ENCODE peak calls at places on chromosomes 7 and 10, in six cellular contexts. One of them, this sample, is unnamed.

GRCh38 chr7:73738220-73738611 is 386 bp downstream of the ABHD11 start:
- DNase-seq in mammary epithelial cell: no peak
- DNase-seq in adipocyte: peak
- DNase-seq in foreskin fibroblast: peak
- DNase-seq in adrenal gland: peak
- DNase-seq in Karpas-422: peak
- DNase-seq in this sample: no peak

GRCh38 chr7:23093546-23093945 is 12.0 kb upstream of the KLHL7 start:
- DNase-seq in mammary epithelial cell: peak
- DNase-seq in adipocyte: peak
- DNase-seq in foreskin fibroblast: peak
- DNase-seq in adrenal gland: no peak
- DNase-seq in Karpas-422: no peak
- DNase-seq in this sample: peak

GRCh38 chr10:95408148-95408930 is 117.5 kb upstream of the PDLIM1 start:
- DNase-seq in mammary epithelial cell: no peak
- DNase-seq in adipocyte: no peak
- DNase-seq in foreskin fibroblast: no peak
- DNase-seq in adrenal gland: peak
- DNase-seq in Karpas-422: no peak
- DNase-seq in this sample: no peak

GRCh38 chr10:126088144-126088543 is 191.8 kb downstream of the FANK1 start:
- DNase-seq in mammary epithelial cell: no peak
- DNase-seq in adipocyte: no peak
- DNase-seq in foreskin fibroblast: peak
- DNase-seq in adrenal gland: no peak
- DNase-seq in Karpas-422: no peak
- DNase-seq in this sample: no peak

GRCh38 chr7:14021069-14021468 is 31.6 kb upstream of the ETV1 start:
- DNase-seq in mammary epithelial cell: peak
- DNase-seq in adipocyte: peak
- DNase-seq in foreskin fibroblast: peak
- DNase-seq in adrenal gland: no peak
- DNase-seq in Karpas-422: no peak
- DNase-seq in this sample: peak

GRCh38 chr10:95388539-95388938 is 97.7 kb upstream of the PDLIM1 start:
- DNase-seq in mammary epithelial cell: no peak
- DNase-seq in adipocyte: no peak
- DNase-seq in foreskin fibroblast: no peak
- DNase-seq in adrenal gland: peak
- DNase-seq in Karpas-422: no peak
- DNase-seq in this sample: no peak

GRCh38 chr7:101363734-101364374 is 1.2 kb downstream of the COL26A1 start:
- DNase-seq in mammary epithelial cell: peak
- DNase-seq in adipocyte: peak
- DNase-seq in foreskin fibroblast: peak
- DNase-seq in adrenal gland: peak
- DNase-seq in Karpas-422: peak
- DNase-seq in this sample: no peak

GRCh38 chr10:49761789-49762565 is at the start of gene OGDHL:
- DNase-seq in mammary epithelial cell: peak
- DNase-seq in adipocyte: peak
- DNase-seq in foreskin fibroblast: peak
- DNase-seq in adrenal gland: peak
- DNase-seq in Karpas-422: peak
- DNase-seq in this sample: no peak

GRCh38 chr7:36658603-36659516 is 65.4 kb downstream of the AOAH start:
- DNase-seq in mammary epithelial cell: peak
- DNase-seq in adipocyte: peak
- DNase-seq in foreskin fibroblast: peak
- DNase-seq in adrenal gland: no peak
- DNase-seq in Karpas-422: no peak
- DNase-seq in this sample: peak

GRCh38 chr10:58756126-58756525 is 243.5 kb downstream of the BICC1 start:
- DNase-seq in mammary epithelial cell: no peak
- DNase-seq in adipocyte: peak
- DNase-seq in foreskin fibroblast: peak
- DNase-seq in adrenal gland: no peak
- DNase-seq in Karpas-422: no peak
- DNase-seq in this sample: no peak

GRCh38 chr7:4659551-4660286 is 22.4 kb upstream of the FOXK1 start:
- DNase-seq in mammary epithelial cell: no peak
- DNase-seq in adipocyte: peak
- DNase-seq in foreskin fibroblast: no peak
- DNase-seq in adrenal gland: no peak
- DNase-seq in Karpas-422: peak
- DNase-seq in this sample: no peak

GRCh38 chr10:12697741-12698140 is 303.8 kb downstream of the CCDC3 start:
- DNase-seq in mammary epithelial cell: no peak
- DNase-seq in adipocyte: no peak
- DNase-seq in foreskin fibroblast: no peak
- DNase-seq in adrenal gland: no peak
- DNase-seq in Karpas-422: no peak
- DNase-seq in this sample: no peak

GRCh38 chr10:6089334-6090219 is 743 bp downstream of the RBM17 start:
- DNase-seq in mammary epithelial cell: peak
- DNase-seq in adipocyte: peak
- DNase-seq in foreskin fibroblast: peak
- DNase-seq in adrenal gland: peak
- DNase-seq in Karpas-422: peak
- DNase-seq in this sample: no peak

GRCh38 chr7:66847879-66848810 is 72.9 kb upstream of the TMEM248 start:
- DNase-seq in mammary epithelial cell: peak
- DNase-seq in adipocyte: peak
- DNase-seq in foreskin fibroblast: peak
- DNase-seq in adrenal gland: no peak
- DNase-seq in Karpas-422: peak
- DNase-seq in this sample: peak

GRCh38 chr7:106840342-106840741 is 24.7 kb upstream of the PIK3CG start:
- DNase-seq in mammary epithelial cell: peak
- DNase-seq in adipocyte: peak
- DNase-seq in foreskin fibroblast: peak
- DNase-seq in adrenal gland: no peak
- DNase-seq in Karpas-422: peak
- DNase-seq in this sample: peak

GRCh38 chr7:45188736-45189135 is 31.1 kb downstream of the RAMP3 start:
- DNase-seq in mammary epithelial cell: no peak
- DNase-seq in adipocyte: no peak
- DNase-seq in foreskin fibroblast: no peak
- DNase-seq in adrenal gland: no peak
- DNase-seq in Karpas-422: no peak
- DNase-seq in this sample: no peak

GRCh38 chr10:35130588-35131146 is 4.0 kb downstream of the CREM start:
- DNase-seq in mammary epithelial cell: no peak
- DNase-seq in adipocyte: no peak
- DNase-seq in foreskin fibroblast: no peak
- DNase-seq in adrenal gland: no peak
- DNase-seq in Karpas-422: peak
- DNase-seq in this sample: no peak

GRCh38 chr10:70714961-70715360 is 42.7 kb downstream of the ADAMTS14 start:
- DNase-seq in mammary epithelial cell: no peak
- DNase-seq in adipocyte: no peak
- DNase-seq in foreskin fibroblast: peak
- DNase-seq in adrenal gland: no peak
- DNase-seq in Karpas-422: no peak
- DNase-seq in this sample: no peak

GRCh38 chr10:109866168-109866994 is 56.9 kb downstream of the XPNPEP1 start:
- DNase-seq in mammary epithelial cell: no peak
- DNase-seq in adipocyte: peak
- DNase-seq in foreskin fibroblast: peak
- DNase-seq in adrenal gland: peak
- DNase-seq in Karpas-422: no peak
- DNase-seq in this sample: no peak

GRCh38 chr7:38584443-38585210 is 46.5 kb downstream of the AMPH start:
- DNase-seq in mammary epithelial cell: peak
- DNase-seq in adipocyte: peak
- DNase-seq in foreskin fibroblast: peak
- DNase-seq in adrenal gland: no peak
- DNase-seq in Karpas-422: no peak
- DNase-seq in this sample: peak

GRCh38 chr7:18829518-18830252 is 287.8 kb downstream of the TWIST1 start:
- DNase-seq in mammary epithelial cell: peak
- DNase-seq in adipocyte: peak
- DNase-seq in foreskin fibroblast: peak
- DNase-seq in adrenal gland: no peak
- DNase-seq in Karpas-422: no peak
- DNase-seq in this sample: peak

GRCh38 chr10:17084989-17085725 is 44.5 kb downstream of the CUBN start:
- DNase-seq in mammary epithelial cell: no peak
- DNase-seq in adipocyte: peak
- DNase-seq in foreskin fibroblast: peak
- DNase-seq in adrenal gland: no peak
- DNase-seq in Karpas-422: no peak
- DNase-seq in this sample: no peak

GRCh38 chr10:2982146-2982545 is 85.2 kb upstream of the PFKP start:
- DNase-seq in mammary epithelial cell: no peak
- DNase-seq in adipocyte: no peak
- DNase-seq in foreskin fibroblast: no peak
- DNase-seq in adrenal gland: no peak
- DNase-seq in Karpas-422: no peak
- DNase-seq in this sample: no peak

GRCh38 chr10:2980116-2980515 is 87.2 kb upstream of the PFKP start:
- DNase-seq in mammary epithelial cell: no peak
- DNase-seq in adipocyte: peak
- DNase-seq in foreskin fibroblast: no peak
- DNase-seq in adrenal gland: no peak
- DNase-seq in Karpas-422: no peak
- DNase-seq in this sample: no peak

GRCh38 chr10:2980791-2981360 is 86.5 kb upstream of the PFKP start:
- DNase-seq in mammary epithelial cell: peak
- DNase-seq in adipocyte: peak
- DNase-seq in foreskin fibroblast: peak
- DNase-seq in adrenal gland: no peak
- DNase-seq in Karpas-422: no peak
- DNase-seq in this sample: no peak

GRCh38 chr10:2979267-2979660 is 88.1 kb upstream of the PFKP start:
- DNase-seq in mammary epithelial cell: no peak
- DNase-seq in adipocyte: peak
- DNase-seq in foreskin fibroblast: peak
- DNase-seq in adrenal gland: peak
- DNase-seq in Karpas-422: no peak
- DNase-seq in this sample: no peak

DNA sequence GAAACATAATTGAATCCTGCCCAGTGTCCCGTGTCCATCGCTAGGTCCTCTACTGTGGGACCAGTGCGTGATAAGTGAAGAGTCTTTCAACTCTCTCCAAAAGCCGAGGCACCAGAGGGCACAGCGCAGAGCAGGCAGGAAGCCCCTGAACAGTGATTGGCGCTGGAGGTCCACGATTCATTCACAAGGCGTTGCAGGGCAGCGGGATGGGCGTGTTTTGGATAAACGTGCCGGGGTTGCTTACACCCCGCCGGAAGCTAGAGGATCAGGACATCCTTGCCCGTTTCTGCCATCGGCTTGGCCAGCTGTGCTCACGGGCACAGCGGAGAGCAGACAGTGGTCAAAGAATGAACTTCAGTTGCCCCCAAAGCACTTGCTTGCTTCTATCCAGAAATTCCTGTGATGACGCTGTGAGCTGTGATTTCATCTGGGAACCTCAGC is 86.0 kb upstream of the PFKP start:
- DNase-seq in mammary epithelial cell: no peak
- DNase-seq in adipocyte: no peak
- DNase-seq in foreskin fibroblast: no peak
- DNase-seq in adrenal gland: no peak
- DNase-seq in Karpas-422: no peak
- DNase-seq in this sample: no peak
- H3K4me3 ChIP-seq in mammary epithelial cell: no peak
- H3K4me3 ChIP-seq in adipocyte: no peak
- H3K4me3 ChIP-seq in foreskin fibroblast: no peak
- H3K4me3 ChIP-seq in adrenal gland: no peak
- H3K4me3 ChIP-seq in Karpas-422: no peak
- H3K4me3 ChIP-seq in this sample: no peak

GRCh38 chr7:88105231-88105630 is 114.6 kb downstream of the SRI start:
- DNase-seq in mammary epithelial cell: no peak
- DNase-seq in adipocyte: no peak
- DNase-seq in foreskin fibroblast: no peak
- DNase-seq in adrenal gland: no peak
- DNase-seq in Karpas-422: no peak
- DNase-seq in this sample: no peak

GRCh38 chr7:88109612-88110011 is 110.2 kb downstream of the SRI start:
- DNase-seq in mammary epithelial cell: no peak
- DNase-seq in adipocyte: no peak
- DNase-seq in foreskin fibroblast: no peak
- DNase-seq in adrenal gland: no peak
- DNase-seq in Karpas-422: peak
- DNase-seq in this sample: no peak

GRCh38 chr7:88104732-88105131 is 115.1 kb downstream of the SRI start:
- DNase-seq in mammary epithelial cell: no peak
- DNase-seq in adipocyte: no peak
- DNase-seq in foreskin fibroblast: no peak
- DNase-seq in adrenal gland: no peak
- DNase-seq in Karpas-422: no peak
- DNase-seq in this sample: no peak

GRCh38 chr7:88102686-88103085 is 117.2 kb downstream of the SRI start:
- DNase-seq in mammary epithelial cell: no peak
- DNase-seq in adipocyte: no peak
- DNase-seq in foreskin fibroblast: no peak
- DNase-seq in adrenal gland: no peak
- DNase-seq in Karpas-422: no peak
- DNase-seq in this sample: no peak

GRCh38 chr7:88106430-88106829 is 113.4 kb downstream of the SRI start:
- DNase-seq in mammary epithelial cell: no peak
- DNase-seq in adipocyte: no peak
- DNase-seq in foreskin fibroblast: no peak
- DNase-seq in adrenal gland: no peak
- DNase-seq in Karpas-422: peak
- DNase-seq in this sample: no peak
- H3K4me3 ChIP-seq in mammary epithelial cell: no peak
- H3K4me3 ChIP-seq in adipocyte: no peak
- H3K4me3 ChIP-seq in foreskin fibroblast: no peak
- H3K4me3 ChIP-seq in adrenal gland: no peak
- H3K4me3 ChIP-seq in Karpas-422: no peak
- H3K4me3 ChIP-seq in this sample: no peak

GRCh38 chr10:3887404-3887803 is 102.4 kb upstream of the KLF6 start:
- DNase-seq in mammary epithelial cell: no peak
- DNase-seq in adipocyte: no peak
- DNase-seq in foreskin fibroblast: no peak
- DNase-seq in adrenal gland: no peak
- DNase-seq in Karpas-422: no peak
- DNase-seq in this sample: no peak
- H3K4me3 ChIP-seq in mammary epithelial cell: no peak
- H3K4me3 ChIP-seq in adipocyte: peak
- H3K4me3 ChIP-seq in foreskin fibroblast: no peak
- H3K4me3 ChIP-seq in adrenal gland: no peak
- H3K4me3 ChIP-seq in Karpas-422: no peak
- H3K4me3 ChIP-seq in this sample: no peak

GRCh38 chr7:41706228-41706930 is 3.5 kb upstream of the INHBA start:
- DNase-seq in mammary epithelial cell: no peak
- DNase-seq in adipocyte: no peak
- DNase-seq in foreskin fibroblast: no peak
- DNase-seq in adrenal gland: no peak
- DNase-seq in Karpas-422: no peak
- DNase-seq in this sample: no peak
- H3K4me3 ChIP-seq in mammary epithelial cell: no peak
- H3K4me3 ChIP-seq in adipocyte: peak
- H3K4me3 ChIP-seq in foreskin fibroblast: no peak
- H3K4me3 ChIP-seq in adrenal gland: no peak
- H3K4me3 ChIP-seq in Karpas-422: no peak
- H3K4me3 ChIP-seq in this sample: peak

This sample was measured in AG04449.